ENCODE peak calls at places on chromosomes 6 and 20, in five cellular contexts. One of them, this sample, is unnamed.

GRCh38 chr6:13762648-13763441 is 51.2 kb upstream of the RANBP9 start:
- DNase-seq in astrocyte of the spinal cord: peak; percentile 93
- DNase-seq in cardiac muscle cell: no peak
- DNase-seq in small intestine: peak; percentile 20
- DNase-seq in left ventricle myocardium inferior: no peak
- DNase-seq in this sample: no peak

GRCh38 chr20:2234788-2235187 is 61.0 kb upstream of the TGM3 start:
- DNase-seq in astrocyte of the spinal cord: peak; percentile 44
- DNase-seq in cardiac muscle cell: no peak
- DNase-seq in small intestine: no peak
- DNase-seq in left ventricle myocardium inferior: no peak
- DNase-seq in this sample: peak; percentile 53

GRCh38 chr20:38181207-38181693 is 16.2 kb upstream of the TGM2 start:
- DNase-seq in astrocyte of the spinal cord: no peak
- DNase-seq in cardiac muscle cell: no peak
- DNase-seq in small intestine: no peak
- DNase-seq in left ventricle myocardium inferior: no peak
- DNase-seq in this sample: peak; percentile 34

GRCh38 chr6:35811699-35811995 is 6.5 kb downstream of the LHFPL5 start:
- DNase-seq in astrocyte of the spinal cord: no peak
- DNase-seq in cardiac muscle cell: no peak
- DNase-seq in small intestine: no peak
- DNase-seq in left ventricle myocardium inferior: no peak
- DNase-seq in this sample: no peak

GRCh38 chr6:56540950-56541600 is 101.6 kb downstream of the DST start:
- DNase-seq in astrocyte of the spinal cord: no peak
- DNase-seq in cardiac muscle cell: no peak
- DNase-seq in small intestine: peak; percentile 83
- DNase-seq in left ventricle myocardium inferior: no peak
- DNase-seq in this sample: no peak

GRCh38 chr6:14046476-14047068 is 71.0 kb upstream of the CD83 start:
- DNase-seq in astrocyte of the spinal cord: peak; percentile 45
- DNase-seq in cardiac muscle cell: peak; percentile 68
- DNase-seq in small intestine: peak; percentile 68
- DNase-seq in left ventricle myocardium inferior: no peak
- DNase-seq in this sample: peak; percentile 68

GRCh38 chr6:63742060-63742459 is 106.5 kb downstream of the PHF3 start:
- DNase-seq in astrocyte of the spinal cord: no peak
- DNase-seq in cardiac muscle cell: no peak
- DNase-seq in small intestine: peak; percentile 41
- DNase-seq in left ventricle myocardium inferior: no peak
- DNase-seq in this sample: no peak

GRCh38 chr6:157946865-157947532 is 34.7 kb upstream of the SYNJ2 start:
- DNase-seq in astrocyte of the spinal cord: no peak
- DNase-seq in cardiac muscle cell: no peak
- DNase-seq in small intestine: no peak
- DNase-seq in left ventricle myocardium inferior: no peak
- DNase-seq in this sample: peak; percentile 47

GRCh38 chr6:152050451-152051195 is 243.1 kb downstream of the ESR1 start:
- DNase-seq in astrocyte of the spinal cord: no peak
- DNase-seq in cardiac muscle cell: no peak
- DNase-seq in small intestine: no peak
- DNase-seq in left ventricle myocardium inferior: no peak
- DNase-seq in this sample: no peak

GRCh38 chr6:100472674-100473073 is 8.0 kb upstream of the SIM1 start:
- DNase-seq in astrocyte of the spinal cord: no peak
- DNase-seq in cardiac muscle cell: no peak
- DNase-seq in small intestine: no peak
- DNase-seq in left ventricle myocardium inferior: no peak
- DNase-seq in this sample: no peak

GRCh38 chr6:34940030-34940434 is 51.0 kb downstream of the ANKS1A start:
- DNase-seq in astrocyte of the spinal cord: no peak
- DNase-seq in cardiac muscle cell: peak; percentile 13
- DNase-seq in small intestine: peak; percentile 28
- DNase-seq in left ventricle myocardium inferior: no peak
- DNase-seq in this sample: no peak

GRCh38 chr6:155228549-155229166 is 35.2 kb upstream of the CLDN20 start:
- DNase-seq in astrocyte of the spinal cord: peak; percentile 23
- DNase-seq in cardiac muscle cell: no peak
- DNase-seq in small intestine: no peak
- DNase-seq in left ventricle myocardium inferior: no peak
- DNase-seq in this sample: no peak

GRCh38 chr20:37651932-37652331 is 41.9 kb upstream of the CTNNBL1 start:
- DNase-seq in astrocyte of the spinal cord: no peak
- DNase-seq in cardiac muscle cell: peak; percentile 45
- DNase-seq in small intestine: peak; percentile 23
- DNase-seq in left ventricle myocardium inferior: peak; percentile 29
- DNase-seq in this sample: peak; percentile 83

GRCh38 chr6:136762022-136762975 is 30.0 kb downstream of the MAP3K5 start:
- DNase-seq in astrocyte of the spinal cord: no peak
- DNase-seq in cardiac muscle cell: no peak
- DNase-seq in small intestine: peak; percentile 57
- DNase-seq in left ventricle myocardium inferior: no peak
- DNase-seq in this sample: no peak

GRCh38 chr6:136761227-136761922 is 30.9 kb downstream of the MAP3K5 start:
- DNase-seq in astrocyte of the spinal cord: no peak
- DNase-seq in cardiac muscle cell: peak; percentile 27
- DNase-seq in small intestine: peak; percentile 54
- DNase-seq in left ventricle myocardium inferior: peak; percentile 52
- DNase-seq in this sample: no peak

GRCh38 chr6:136763716-136764521 is 28.4 kb downstream of the MAP3K5 start:
- DNase-seq in astrocyte of the spinal cord: no peak
- DNase-seq in cardiac muscle cell: no peak
- DNase-seq in small intestine: no peak
- DNase-seq in left ventricle myocardium inferior: no peak
- DNase-seq in this sample: no peak

GRCh38 chr6:136764522-136764993 is 27.7 kb downstream of the MAP3K5 start:
- DNase-seq in astrocyte of the spinal cord: no peak
- DNase-seq in cardiac muscle cell: no peak
- DNase-seq in small intestine: no peak
- DNase-seq in left ventricle myocardium inferior: no peak
- DNase-seq in this sample: no peak

GRCh38 chr6:136763255-136763654 is 29.0 kb downstream of the MAP3K5 start:
- DNase-seq in astrocyte of the spinal cord: no peak
- DNase-seq in cardiac muscle cell: no peak
- DNase-seq in small intestine: no peak
- DNase-seq in left ventricle myocardium inferior: no peak
- DNase-seq in this sample: no peak
- H3K4me3 ChIP-seq in astrocyte of the spinal cord: no peak overlapping the region
- H3K4me3 ChIP-seq in cardiac muscle cell: no peak overlapping the region
- H3K4me3 ChIP-seq in small intestine: no peak overlapping the region
- H3K4me3 ChIP-seq in left ventricle myocardium inferior: no peak overlapping the region
- H3K4me3 ChIP-seq in this sample: no peak overlapping the region

GRCh38 chr20:63854069-63854765 is 7.1 kb upstream of the ABHD16B start:
- DNase-seq in astrocyte of the spinal cord: no peak
- DNase-seq in cardiac muscle cell: no peak
- DNase-seq in small intestine: no peak
- DNase-seq in left ventricle myocardium inferior: no peak
- DNase-seq in this sample: no peak
- H3K4me3 ChIP-seq in astrocyte of the spinal cord: no peak overlapping the region
- H3K4me3 ChIP-seq in cardiac muscle cell: no peak overlapping the region
- H3K4me3 ChIP-seq in small intestine: no peak overlapping the region
- H3K4me3 ChIP-seq in left ventricle myocardium inferior: peak overlapping the region; percentile 50
- H3K4me3 ChIP-seq in this sample: no peak overlapping the region

DNA sequence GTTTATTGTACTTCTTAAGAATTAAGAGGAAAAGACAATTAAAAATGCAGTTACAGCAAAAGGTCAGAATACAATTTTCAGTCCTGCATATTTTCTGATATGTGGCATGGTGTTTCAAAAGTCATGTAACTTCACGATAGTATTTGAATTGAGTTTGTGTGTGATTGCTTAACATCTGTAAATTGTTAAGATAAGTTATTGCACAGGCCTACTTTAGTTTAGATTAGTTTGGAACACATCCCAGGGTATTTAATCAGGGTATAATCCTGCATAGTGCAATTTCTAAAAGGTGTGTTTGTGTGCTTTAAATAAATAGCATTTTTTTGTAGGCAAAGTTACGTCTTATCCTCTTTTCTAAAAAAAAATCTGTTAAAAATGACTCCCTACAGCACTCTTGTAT is 289.6 kb downstream of the RIMS1 start:
- DNase-seq in astrocyte of the spinal cord: no peak
- DNase-seq in cardiac muscle cell: no peak
- DNase-seq in small intestine: no peak
- DNase-seq in left ventricle myocardium inferior: no peak
- DNase-seq in this sample: no peak
- H3K4me3 ChIP-seq in astrocyte of the spinal cord: no peak overlapping the region
- H3K4me3 ChIP-seq in cardiac muscle cell: no peak overlapping the region
- H3K4me3 ChIP-seq in small intestine: no peak overlapping the region
- H3K4me3 ChIP-seq in left ventricle myocardium inferior: no peak overlapping the region
- H3K4me3 ChIP-seq in this sample: no peak overlapping the region

DNA sequence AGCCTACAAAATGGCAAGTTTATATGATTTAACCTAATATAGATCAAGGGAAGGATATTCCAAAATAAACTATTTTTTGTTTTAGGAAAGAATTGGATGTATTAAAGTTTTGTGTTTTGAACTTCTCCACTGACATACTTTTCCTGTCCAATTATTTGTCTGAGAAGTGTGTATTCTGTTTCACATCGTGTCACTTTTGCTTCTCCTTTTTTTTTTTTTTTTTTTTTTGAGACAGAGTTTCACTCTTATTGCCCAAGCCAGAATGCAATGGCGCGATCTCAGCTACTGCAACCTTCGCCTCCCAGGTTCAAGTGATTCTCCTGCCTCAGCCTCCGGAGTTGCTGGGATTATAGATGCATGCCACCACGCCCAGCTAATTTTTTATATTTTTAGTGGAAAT is 58.8 kb downstream of the SCAND1 start:
- DNase-seq in astrocyte of the spinal cord: no peak
- DNase-seq in cardiac muscle cell: no peak
- DNase-seq in small intestine: no peak
- DNase-seq in left ventricle myocardium inferior: no peak
- DNase-seq in this sample: no peak
- H3K4me3 ChIP-seq in astrocyte of the spinal cord: no peak overlapping the region
- H3K4me3 ChIP-seq in cardiac muscle cell: no peak overlapping the region
- H3K4me3 ChIP-seq in small intestine: no peak overlapping the region
- H3K4me3 ChIP-seq in left ventricle myocardium inferior: no peak overlapping the region
- H3K4me3 ChIP-seq in this sample: no peak overlapping the region

GRCh38 chr6:145735356-145736165 is at the start of gene EPM2A:
- DNase-seq in astrocyte of the spinal cord: peak; percentile 79
- DNase-seq in cardiac muscle cell: peak; percentile 93
- DNase-seq in small intestine: peak; percentile 84
- DNase-seq in left ventricle myocardium inferior: peak; percentile 88
- DNase-seq in this sample: peak; percentile 89

GRCh38 chr6:145734486-145735355 is 599 bp downstream of the EPM2A start:
- DNase-seq in astrocyte of the spinal cord: peak; percentile 90
- DNase-seq in cardiac muscle cell: peak; percentile 94
- DNase-seq in small intestine: peak; percentile 83
- DNase-seq in left ventricle myocardium inferior: peak; percentile 92
- DNase-seq in this sample: peak; percentile 95

GRCh38 chr6:145733207-145733606 is 2.1 kb downstream of the EPM2A start:
- DNase-seq in astrocyte of the spinal cord: no peak
- DNase-seq in cardiac muscle cell: no peak
- DNase-seq in small intestine: no peak
- DNase-seq in left ventricle myocardium inferior: no peak
- DNase-seq in this sample: no peak

GRCh38 chr6:145732788-145733187 is 2.5 kb downstream of the EPM2A start:
- DNase-seq in astrocyte of the spinal cord: no peak
- DNase-seq in cardiac muscle cell: no peak
- DNase-seq in small intestine: no peak
- DNase-seq in left ventricle myocardium inferior: no peak
- DNase-seq in this sample: peak; percentile 16

DNA sequence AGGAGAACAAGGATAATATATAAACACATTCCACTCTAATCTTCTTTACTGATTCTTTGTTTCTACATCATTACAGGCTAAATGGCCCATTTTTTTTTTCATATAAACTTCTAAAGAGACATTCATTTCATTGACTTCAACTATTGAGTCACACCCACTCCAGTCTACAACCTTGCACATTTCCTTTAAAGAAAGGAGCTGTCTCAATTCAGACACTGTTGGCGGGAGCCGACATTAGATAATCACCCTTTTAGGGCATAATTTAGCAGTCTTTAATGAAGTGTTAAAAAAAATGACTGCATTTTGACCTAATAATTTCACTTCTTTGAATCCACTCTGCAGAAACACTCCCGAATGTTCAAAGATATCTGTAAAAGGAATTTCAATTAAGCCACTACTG is 1.6 kb downstream of the EPM2A start:
- DNase-seq in astrocyte of the spinal cord: no peak
- DNase-seq in cardiac muscle cell: no peak
- DNase-seq in small intestine: peak; percentile 8
- DNase-seq in left ventricle myocardium inferior: no peak
- DNase-seq in this sample: peak; percentile 5
- H3K4me3 ChIP-seq in astrocyte of the spinal cord: no peak overlapping the region
- H3K4me3 ChIP-seq in cardiac muscle cell: peak overlapping the region; percentile 64
- H3K4me3 ChIP-seq in small intestine: no peak overlapping the region
- H3K4me3 ChIP-seq in left ventricle myocardium inferior: peak overlapping the region; percentile 82
- H3K4me3 ChIP-seq in this sample: peak overlapping the region; percentile 54

GRCh38 chr6:28720357-28721231 is 194.9 kb downstream of the GPX5 start:
- DNase-seq in astrocyte of the spinal cord: no peak
- DNase-seq in cardiac muscle cell: no peak
- DNase-seq in small intestine: no peak
- DNase-seq in left ventricle myocardium inferior: no peak
- DNase-seq in this sample: no peak
- H3K4me3 ChIP-seq in astrocyte of the spinal cord: no peak overlapping the region
- H3K4me3 ChIP-seq in cardiac muscle cell: no peak overlapping the region
- H3K4me3 ChIP-seq in small intestine: no peak overlapping the region
- H3K4me3 ChIP-seq in left ventricle myocardium inferior: no peak overlapping the region
- H3K4me3 ChIP-seq in this sample: peak overlapping the region; percentile 37

GRCh38 chr6:27631614-27631925 is 158.7 kb upstream of the ZNF184 start:
- DNase-seq in astrocyte of the spinal cord: no peak
- DNase-seq in cardiac muscle cell: no peak
- DNase-seq in small intestine: no peak
- DNase-seq in left ventricle myocardium inferior: no peak
- DNase-seq in this sample: no peak
- H3K4me3 ChIP-seq in astrocyte of the spinal cord: no peak overlapping the region
- H3K4me3 ChIP-seq in cardiac muscle cell: peak overlapping the region; percentile 54
- H3K4me3 ChIP-seq in small intestine: no peak overlapping the region
- H3K4me3 ChIP-seq in left ventricle myocardium inferior: no peak overlapping the region
- H3K4me3 ChIP-seq in this sample: peak overlapping the region; percentile 98

GRCh38 chr20:4722571-4722970 is 862 bp downstream of the PRND start:
- DNase-seq in astrocyte of the spinal cord: no peak
- DNase-seq in cardiac muscle cell: no peak
- DNase-seq in small intestine: no peak
- DNase-seq in left ventricle myocardium inferior: no peak
- DNase-seq in this sample: no peak
- H3K4me3 ChIP-seq in astrocyte of the spinal cord: no peak overlapping the region
- H3K4me3 ChIP-seq in cardiac muscle cell: no peak overlapping the region
- H3K4me3 ChIP-seq in small intestine: no peak overlapping the region
- H3K4me3 ChIP-seq in left ventricle myocardium inferior: no peak overlapping the region
- H3K4me3 ChIP-seq in this sample: no peak overlapping the region

GRCh38 chr20:47353224-47353696 is 3.2 kb downstream of the ZMYND8 start:
- DNase-seq in astrocyte of the spinal cord: no peak
- DNase-seq in cardiac muscle cell: no peak
- DNase-seq in small intestine: no peak
- DNase-seq in left ventricle myocardium inferior: no peak
- DNase-seq in this sample: no peak

GRCh38 chr20:47350691-47351545 is 5.6 kb downstream of the ZMYND8 start:
- DNase-seq in astrocyte of the spinal cord: no peak
- DNase-seq in cardiac muscle cell: no peak
- DNase-seq in small intestine: no peak
- DNase-seq in left ventricle myocardium inferior: no peak
- DNase-seq in this sample: peak; percentile 54

GRCh38 chr20:47353697-47354387 is 2.7 kb downstream of the ZMYND8 start:
- DNase-seq in astrocyte of the spinal cord: peak; percentile 33
- DNase-seq in cardiac muscle cell: no peak
- DNase-seq in small intestine: peak; percentile 47
- DNase-seq in left ventricle myocardium inferior: no peak
- DNase-seq in this sample: no peak

GRCh38 chr20:47351643-47352331 is 4.7 kb downstream of the ZMYND8 start:
- DNase-seq in astrocyte of the spinal cord: peak; percentile 50
- DNase-seq in cardiac muscle cell: peak; percentile 48
- DNase-seq in small intestine: peak; percentile 43
- DNase-seq in left ventricle myocardium inferior: no peak
- DNase-seq in this sample: peak; percentile 60

GRCh38 chr20:47352332-47353223 is 3.9 kb downstream of the ZMYND8 start:
- DNase-seq in astrocyte of the spinal cord: peak; percentile 74
- DNase-seq in cardiac muscle cell: no peak
- DNase-seq in small intestine: peak; percentile 49
- DNase-seq in left ventricle myocardium inferior: peak; percentile 59
- DNase-seq in this sample: peak; percentile 69
- H3K4me3 ChIP-seq in astrocyte of the spinal cord: peak overlapping the region; percentile 41
- H3K4me3 ChIP-seq in cardiac muscle cell: no peak overlapping the region
- H3K4me3 ChIP-seq in small intestine: no peak overlapping the region
- H3K4me3 ChIP-seq in left ventricle myocardium inferior: peak overlapping the region; percentile 55
- H3K4me3 ChIP-seq in this sample: peak overlapping the region; percentile 44